ENCODE peak calls at places on chromosomes 16 and 17, in six cellular contexts. One of them, this sample, is unnamed.

GRCh38 chr17:75776399-75777242 is 8.0 kb upstream of the UNK start:
- DNase-seq in GM23248: peak
- DNase-seq in endothelial cell of umbilical vein: no peak
- DNase-seq in neuronal stem cell: no peak
- DNase-seq in Karpas-422: peak
- DNase-seq in PC-3: no peak
- DNase-seq in this sample: no peak

GRCh38 chr17:49708515-49709161 is 874 bp upstream of the SLC35B1 start:
- DNase-seq in GM23248: peak
- DNase-seq in endothelial cell of umbilical vein: no peak
- DNase-seq in neuronal stem cell: no peak
- DNase-seq in Karpas-422: no peak
- DNase-seq in PC-3: peak
- DNase-seq in this sample: peak

GRCh38 chr17:38922538-38923291 is 2.7 kb upstream of the LASP1NB start:
- DNase-seq in GM23248: peak
- DNase-seq in endothelial cell of umbilical vein: peak
- DNase-seq in neuronal stem cell: peak
- DNase-seq in Karpas-422: peak
- DNase-seq in PC-3: peak
- DNase-seq in this sample: peak

GRCh38 chr16:53695070-53695469 is 8.6 kb downstream of the RPGRIP1L start:
- DNase-seq in GM23248: peak
- DNase-seq in endothelial cell of umbilical vein: no peak
- DNase-seq in neuronal stem cell: no peak
- DNase-seq in Karpas-422: no peak
- DNase-seq in PC-3: peak
- DNase-seq in this sample: no peak

GRCh38 chr16:23423496-23424049 is 29.4 kb downstream of the COG7 start:
- DNase-seq in GM23248: peak
- DNase-seq in endothelial cell of umbilical vein: peak
- DNase-seq in neuronal stem cell: no peak
- DNase-seq in Karpas-422: no peak
- DNase-seq in PC-3: peak
- DNase-seq in this sample: peak

GRCh38 chr16:11410382-11411058 is 65.3 kb downstream of the RMI2 start:
- DNase-seq in GM23248: peak
- DNase-seq in endothelial cell of umbilical vein: no peak
- DNase-seq in neuronal stem cell: no peak
- DNase-seq in Karpas-422: no peak
- DNase-seq in PC-3: no peak
- DNase-seq in this sample: no peak

GRCh38 chr16:79658301-79659001 is 57.9 kb upstream of the MAF start:
- DNase-seq in GM23248: peak
- DNase-seq in endothelial cell of umbilical vein: no peak
- DNase-seq in neuronal stem cell: no peak
- DNase-seq in Karpas-422: no peak
- DNase-seq in PC-3: peak
- DNase-seq in this sample: peak

GRCh38 chr17:27218719-27219488 is 75.0 kb upstream of the WSB1 start:
- DNase-seq in GM23248: no peak
- DNase-seq in endothelial cell of umbilical vein: no peak
- DNase-seq in neuronal stem cell: no peak
- DNase-seq in Karpas-422: no peak
- DNase-seq in PC-3: no peak
- DNase-seq in this sample: no peak

GRCh38 chr16:49654425-49654824 is 201.5 kb downstream of the ZNF423 start:
- DNase-seq in GM23248: no peak
- DNase-seq in endothelial cell of umbilical vein: no peak
- DNase-seq in neuronal stem cell: no peak
- DNase-seq in Karpas-422: no peak
- DNase-seq in PC-3: no peak
- DNase-seq in this sample: no peak

GRCh38 chr16:65287307-65287706 is 165.4 kb upstream of the CDH11 start:
- DNase-seq in GM23248: no peak
- DNase-seq in endothelial cell of umbilical vein: no peak
- DNase-seq in neuronal stem cell: no peak
- DNase-seq in Karpas-422: no peak
- DNase-seq in PC-3: no peak
- DNase-seq in this sample: no peak

GRCh38 chr17:33072421-33073175 is 81.0 kb downstream of the SPACA3 start:
- DNase-seq in GM23248: peak
- DNase-seq in endothelial cell of umbilical vein: no peak
- DNase-seq in neuronal stem cell: no peak
- DNase-seq in Karpas-422: no peak
- DNase-seq in PC-3: peak
- DNase-seq in this sample: no peak

GRCh38 chr16:11118479-11118878 is 137.5 kb downstream of the SOCS1 start:
- DNase-seq in GM23248: peak
- DNase-seq in endothelial cell of umbilical vein: no peak
- DNase-seq in neuronal stem cell: no peak
- DNase-seq in Karpas-422: no peak
- DNase-seq in PC-3: no peak
- DNase-seq in this sample: no peak

GRCh38 chr16:89561195-89562026 is 929 bp downstream of the RPL13 start:
- DNase-seq in GM23248: no peak
- DNase-seq in endothelial cell of umbilical vein: peak
- DNase-seq in neuronal stem cell: no peak
- DNase-seq in Karpas-422: peak
- DNase-seq in PC-3: no peak
- DNase-seq in this sample: peak

GRCh38 chr17:59840329-59840907 is 52.3 kb downstream of the TUBD1 start:
- DNase-seq in GM23248: peak
- DNase-seq in endothelial cell of umbilical vein: peak
- DNase-seq in neuronal stem cell: no peak
- DNase-seq in Karpas-422: no peak
- DNase-seq in PC-3: peak
- DNase-seq in this sample: peak
- H3K4me2 ChIP-seq in GM23248: peak
- H3K4me2 ChIP-seq in endothelial cell of umbilical vein: peak
- H3K4me2 ChIP-seq in neuronal stem cell: no peak
- H3K4me2 ChIP-seq in Karpas-422: peak
- H3K4me2 ChIP-seq in PC-3: peak
- H3K4me2 ChIP-seq in this sample: peak

GRCh38 chr16:85229869-85230416 is 117.7 kb upstream of the CIBAR2 start:
- DNase-seq in GM23248: no peak
- DNase-seq in endothelial cell of umbilical vein: no peak
- DNase-seq in neuronal stem cell: no peak
- DNase-seq in Karpas-422: no peak
- DNase-seq in PC-3: no peak
- DNase-seq in this sample: no peak

GRCh38 chr16:85231959-85232358 is 119.7 kb upstream of the CIBAR2 start:
- DNase-seq in GM23248: peak
- DNase-seq in endothelial cell of umbilical vein: no peak
- DNase-seq in neuronal stem cell: no peak
- DNase-seq in Karpas-422: no peak
- DNase-seq in PC-3: no peak
- DNase-seq in this sample: no peak

GRCh38 chr16:85233520-85233919 is 121.2 kb upstream of the CIBAR2 start:
- DNase-seq in GM23248: no peak
- DNase-seq in endothelial cell of umbilical vein: no peak
- DNase-seq in neuronal stem cell: no peak
- DNase-seq in Karpas-422: no peak
- DNase-seq in PC-3: no peak
- DNase-seq in this sample: no peak

GRCh38 chr16:85234310-85235235 is 122.3 kb upstream of the CIBAR2 start:
- DNase-seq in GM23248: peak
- DNase-seq in endothelial cell of umbilical vein: peak
- DNase-seq in neuronal stem cell: peak
- DNase-seq in Karpas-422: no peak
- DNase-seq in PC-3: no peak
- DNase-seq in this sample: peak

GRCh38 chr16:85232369-85233142 is 120.3 kb upstream of the CIBAR2 start:
- DNase-seq in GM23248: no peak
- DNase-seq in endothelial cell of umbilical vein: no peak
- DNase-seq in neuronal stem cell: no peak
- DNase-seq in Karpas-422: no peak
- DNase-seq in PC-3: no peak
- DNase-seq in this sample: no peak
- H3K4me2 ChIP-seq in GM23248: peak
- H3K4me2 ChIP-seq in endothelial cell of umbilical vein: no peak
- H3K4me2 ChIP-seq in neuronal stem cell: no peak
- H3K4me2 ChIP-seq in Karpas-422: no peak
- H3K4me2 ChIP-seq in PC-3: no peak
- H3K4me2 ChIP-seq in this sample: no peak

GRCh38 chr17:77745702-77746101 is 212.8 kb upstream of the TNRC6C start:
- DNase-seq in GM23248: no peak
- DNase-seq in endothelial cell of umbilical vein: no peak
- DNase-seq in neuronal stem cell: no peak
- DNase-seq in Karpas-422: no peak
- DNase-seq in PC-3: no peak
- DNase-seq in this sample: no peak

GRCh38 chr17:77746901-77747620 is 211.4 kb upstream of the TNRC6C start:
- DNase-seq in GM23248: no peak
- DNase-seq in endothelial cell of umbilical vein: no peak
- DNase-seq in neuronal stem cell: peak
- DNase-seq in Karpas-422: no peak
- DNase-seq in PC-3: no peak
- DNase-seq in this sample: no peak

GRCh38 chr17:77742579-77742978 is 215.9 kb upstream of the TNRC6C start:
- DNase-seq in GM23248: no peak
- DNase-seq in endothelial cell of umbilical vein: no peak
- DNase-seq in neuronal stem cell: peak
- DNase-seq in Karpas-422: no peak
- DNase-seq in PC-3: no peak
- DNase-seq in this sample: no peak

GRCh38 chr17:77746391-77746790 is 212.1 kb upstream of the TNRC6C start:
- DNase-seq in GM23248: no peak
- DNase-seq in endothelial cell of umbilical vein: no peak
- DNase-seq in neuronal stem cell: no peak
- DNase-seq in Karpas-422: no peak
- DNase-seq in PC-3: no peak
- DNase-seq in this sample: no peak

GRCh38 chr17:77744268-77744988 is 214.1 kb upstream of the TNRC6C start:
- DNase-seq in GM23248: no peak
- DNase-seq in endothelial cell of umbilical vein: no peak
- DNase-seq in neuronal stem cell: no peak
- DNase-seq in Karpas-422: no peak
- DNase-seq in PC-3: no peak
- DNase-seq in this sample: no peak
- H3K4me2 ChIP-seq in GM23248: no peak
- H3K4me2 ChIP-seq in endothelial cell of umbilical vein: no peak
- H3K4me2 ChIP-seq in neuronal stem cell: no peak
- H3K4me2 ChIP-seq in Karpas-422: no peak
- H3K4me2 ChIP-seq in PC-3: no peak
- H3K4me2 ChIP-seq in this sample: no peak

GRCh38 chr17:17025621-17026020 is 16.6 kb upstream of the MPRIP start:
- DNase-seq in GM23248: no peak
- DNase-seq in endothelial cell of umbilical vein: no peak
- DNase-seq in neuronal stem cell: no peak
- DNase-seq in Karpas-422: no peak
- DNase-seq in PC-3: no peak
- DNase-seq in this sample: no peak

GRCh38 chr17:17027442-17028058 is 14.7 kb upstream of the MPRIP start:
- DNase-seq in GM23248: no peak
- DNase-seq in endothelial cell of umbilical vein: no peak
- DNase-seq in neuronal stem cell: no peak
- DNase-seq in Karpas-422: no peak
- DNase-seq in PC-3: peak
- DNase-seq in this sample: no peak

GRCh38 chr17:17024778-17025300 is 17.4 kb upstream of the MPRIP start:
- DNase-seq in GM23248: no peak
- DNase-seq in endothelial cell of umbilical vein: no peak
- DNase-seq in neuronal stem cell: no peak
- DNase-seq in Karpas-422: no peak
- DNase-seq in PC-3: no peak
- DNase-seq in this sample: no peak

GRCh38 chr17:17028059-17028877 is 14.0 kb upstream of the MPRIP start:
- DNase-seq in GM23248: peak
- DNase-seq in endothelial cell of umbilical vein: no peak
- DNase-seq in neuronal stem cell: peak
- DNase-seq in Karpas-422: no peak
- DNase-seq in PC-3: peak
- DNase-seq in this sample: peak

DNA sequence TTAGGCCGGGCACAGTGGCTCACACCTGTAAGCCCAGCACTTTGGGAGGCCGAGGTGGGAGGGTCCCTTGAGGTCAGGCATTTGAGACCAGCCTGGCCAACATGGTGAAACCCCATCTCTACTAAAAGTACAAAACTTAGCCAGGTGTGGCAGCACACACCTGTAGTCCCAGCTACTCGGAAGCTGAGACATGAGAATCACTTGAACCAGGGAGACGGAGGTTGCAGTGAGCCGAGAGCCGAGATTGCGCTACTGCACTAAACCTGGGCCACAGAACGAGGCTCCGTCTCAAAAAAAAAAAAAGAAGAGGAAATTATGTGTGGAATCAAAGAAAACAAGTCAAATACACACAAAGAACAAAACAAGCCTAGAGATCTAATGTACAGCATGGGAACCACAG is 16.1 kb upstream of the MPRIP start:
- DNase-seq in GM23248: no peak
- DNase-seq in endothelial cell of umbilical vein: no peak
- DNase-seq in neuronal stem cell: no peak
- DNase-seq in Karpas-422: no peak
- DNase-seq in PC-3: no peak
- DNase-seq in this sample: no peak
- H3K4me2 ChIP-seq in GM23248: no peak
- H3K4me2 ChIP-seq in endothelial cell of umbilical vein: no peak
- H3K4me2 ChIP-seq in neuronal stem cell: no peak
- H3K4me2 ChIP-seq in Karpas-422: no peak
- H3K4me2 ChIP-seq in PC-3: no peak
- H3K4me2 ChIP-seq in this sample: no peak

DNA sequence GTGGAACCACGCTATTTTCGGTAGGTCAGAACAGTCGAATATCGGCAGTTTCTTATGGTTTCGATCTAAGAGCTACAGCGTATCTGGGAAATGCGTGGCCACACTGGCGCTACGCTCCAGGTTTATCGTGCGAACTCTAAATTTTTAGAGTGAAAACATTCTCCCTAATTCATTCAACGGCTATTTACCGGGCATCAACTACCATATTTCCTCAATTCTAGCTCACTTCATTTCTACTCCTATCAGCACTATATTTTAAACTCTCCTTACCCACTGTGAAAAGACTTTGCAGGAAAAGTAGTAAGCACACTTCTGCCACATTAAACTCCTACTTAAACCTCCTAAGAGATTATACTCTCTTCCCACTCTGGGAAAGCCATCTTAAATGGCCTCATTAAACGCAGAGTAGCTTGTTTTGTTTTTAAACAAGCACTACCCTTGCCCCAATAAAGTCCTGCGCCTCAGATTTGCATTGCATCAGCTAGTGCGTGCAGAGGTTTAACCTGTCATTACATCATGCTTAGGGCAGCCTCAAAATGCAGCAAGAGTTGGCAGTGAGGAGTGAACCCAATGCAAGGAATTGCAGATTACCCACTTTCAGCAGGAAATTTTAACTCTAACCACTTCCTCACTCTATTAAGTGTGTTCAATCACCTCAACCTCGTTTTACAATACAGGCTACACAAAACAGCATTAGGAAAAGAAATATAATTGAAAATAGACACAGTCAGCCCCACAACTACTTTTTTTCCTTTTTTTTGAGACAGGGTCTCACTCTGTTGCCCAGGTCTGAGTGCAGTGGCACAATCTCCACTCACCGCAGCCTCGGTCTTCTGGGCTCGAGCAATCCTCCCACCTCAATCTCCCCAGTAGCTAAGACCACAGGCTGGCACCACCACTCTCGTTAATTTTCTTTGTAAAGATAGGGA is 18.8 kb downstream of the SIAH1 start:
- DNase-seq in GM23248: peak
- DNase-seq in endothelial cell of umbilical vein: peak
- DNase-seq in neuronal stem cell: no peak
- DNase-seq in Karpas-422: peak
- DNase-seq in PC-3: peak
- DNase-seq in this sample: peak
- H3K4me2 ChIP-seq in GM23248: peak
- H3K4me2 ChIP-seq in endothelial cell of umbilical vein: peak
- H3K4me2 ChIP-seq in neuronal stem cell: peak
- H3K4me2 ChIP-seq in Karpas-422: peak
- H3K4me2 ChIP-seq in PC-3: peak
- H3K4me2 ChIP-seq in this sample: peak

This sample was measured in PC-9.